ENCODE peak calls at places on chromosomes 3 and 15, in four cellular contexts. One of them, this sample, is unnamed.

GRCh38 chr3:125006190-125006855 is 49.5 kb downstream of the HEG1 start:
- DNase-seq in skeletal muscle cell: no peak
- DNase-seq in activated T-cell treated with anti-CD3 and anti-CD28 coated beads, Interleukin-2, amount 50 U/mL, for 1 hour: no peak
- DNase-seq in NCI-H460: no peak
- DNase-seq in this sample: no peak

GRCh38 chr15:63371297-63371918 is 10.2 kb downstream of the CA12 start:
- DNase-seq in skeletal muscle cell: peak
- DNase-seq in activated T-cell treated with anti-CD3 and anti-CD28 coated beads, Interleukin-2, amount 50 U/mL, for 1 hour: no peak
- DNase-seq in NCI-H460: no peak
- DNase-seq in this sample: no peak

GRCh38 chr3:65170357-65171090 is 482.7 kb upstream of the ADAMTS9 start:
- DNase-seq in skeletal muscle cell: peak
- DNase-seq in activated T-cell treated with anti-CD3 and anti-CD28 coated beads, Interleukin-2, amount 50 U/mL, for 1 hour: no peak
- DNase-seq in NCI-H460: peak
- DNase-seq in this sample: peak

GRCh38 chr3:127886276-127886862 is 28.7 kb upstream of the KBTBD12 start:
- DNase-seq in skeletal muscle cell: no peak
- DNase-seq in activated T-cell treated with anti-CD3 and anti-CD28 coated beads, Interleukin-2, amount 50 U/mL, for 1 hour: no peak
- DNase-seq in NCI-H460: no peak
- DNase-seq in this sample: no peak

GRCh38 chr15:66845266-66845785 is 143.3 kb downstream of the SMAD6 start:
- DNase-seq in activated T-cell treated with anti-CD3 and anti-CD28 coated beads, Interleukin-2, amount 50 U/mL, for 1 hour: no peak
- DNase-seq in skeletal muscle cell: no peak
- DNase-seq in NCI-H460: no peak
- DNase-seq in this sample: peak

GRCh38 chr3:171788546-171789351 is 21.5 kb downstream of the PLD1 start:
- DNase-seq in NCI-H460: peak
- DNase-seq in skeletal muscle cell: peak
- DNase-seq in activated T-cell treated with anti-CD3 and anti-CD28 coated beads, Interleukin-2, amount 50 U/mL, for 1 hour: no peak
- DNase-seq in this sample: no peak

GRCh38 chr3:156218353-156218744 is 98.0 kb downstream of the KCNAB1 start:
- DNase-seq in skeletal muscle cell: peak
- DNase-seq in NCI-H460: no peak
- DNase-seq in activated T-cell treated with anti-CD3 and anti-CD28 coated beads, Interleukin-2, amount 50 U/mL, for 1 hour: no peak
- DNase-seq in this sample: no peak

GRCh38 chr3:180646187-180646790 is 33.0 kb downstream of the CCDC39 start:
- DNase-seq in activated T-cell treated with anti-CD3 and anti-CD28 coated beads, Interleukin-2, amount 50 U/mL, for 1 hour: no peak
- DNase-seq in NCI-H460: no peak
- DNase-seq in skeletal muscle cell: no peak
- DNase-seq in this sample: no peak

GRCh38 chr3:78974181-78974770 is 793.5 kb downstream of the ROBO1 start:
- DNase-seq in skeletal muscle cell: peak
- DNase-seq in NCI-H460: no peak
- DNase-seq in activated T-cell treated with anti-CD3 and anti-CD28 coated beads, Interleukin-2, amount 50 U/mL, for 1 hour: no peak
- DNase-seq in this sample: no peak

GRCh38 chr3:11835028-11835639 is 11.6 kb downstream of the TAMM41 start:
- DNase-seq in activated T-cell treated with anti-CD3 and anti-CD28 coated beads, Interleukin-2, amount 50 U/mL, for 1 hour: no peak
- DNase-seq in skeletal muscle cell: no peak
- DNase-seq in NCI-H460: no peak
- DNase-seq in this sample: no peak

GRCh38 chr15:91289324-91289723 is 189.3 kb downstream of the SV2B start:
- DNase-seq in skeletal muscle cell: no peak
- DNase-seq in activated T-cell treated with anti-CD3 and anti-CD28 coated beads, Interleukin-2, amount 50 U/mL, for 1 hour: no peak
- DNase-seq in NCI-H460: no peak
- DNase-seq in this sample: no peak

GRCh38 chr3:148604270-148605085 is 93.2 kb upstream of the AGTR1 start:
- DNase-seq in NCI-H460: no peak
- DNase-seq in skeletal muscle cell: no peak
- DNase-seq in activated T-cell treated with anti-CD3 and anti-CD28 coated beads, Interleukin-2, amount 50 U/mL, for 1 hour: no peak
- DNase-seq in this sample: no peak

GRCh38 chr3:99330281-99330680 is 308.1 kb upstream of the COL8A1 start:
- DNase-seq in activated T-cell treated with anti-CD3 and anti-CD28 coated beads, Interleukin-2, amount 50 U/mL, for 1 hour: no peak
- DNase-seq in NCI-H460: no peak
- DNase-seq in skeletal muscle cell: no peak
- DNase-seq in this sample: no peak

GRCh38 chr3:38829404-38829803 is 13.4 kb upstream of the SCN10A start:
- DNase-seq in skeletal muscle cell: peak
- DNase-seq in NCI-H460: no peak
- DNase-seq in activated T-cell treated with anti-CD3 and anti-CD28 coated beads, Interleukin-2, amount 50 U/mL, for 1 hour: no peak
- DNase-seq in this sample: no peak

GRCh38 chr15:101325263-101326025 is 30.4 kb upstream of the SNRPA1 start:
- DNase-seq in activated T-cell treated with anti-CD3 and anti-CD28 coated beads, Interleukin-2, amount 50 U/mL, for 1 hour: no peak
- DNase-seq in NCI-H460: no peak
- DNase-seq in skeletal muscle cell: no peak
- DNase-seq in this sample: peak

GRCh38 chr15:34725565-34725964 is 29.2 kb downstream of the GJD2 start:
- DNase-seq in activated T-cell treated with anti-CD3 and anti-CD28 coated beads, Interleukin-2, amount 50 U/mL, for 1 hour: no peak
- DNase-seq in NCI-H460: no peak
- DNase-seq in skeletal muscle cell: peak
- DNase-seq in this sample: no peak

GRCh38 chr15:79115971-79116370 is 25.4 kb upstream of the RASGRF1 start:
- DNase-seq in activated T-cell treated with anti-CD3 and anti-CD28 coated beads, Interleukin-2, amount 50 U/mL, for 1 hour: no peak
- DNase-seq in skeletal muscle cell: no peak
- DNase-seq in NCI-H460: no peak
- DNase-seq in this sample: no peak

GRCh38 chr3:23442598-23443383 is 239.7 kb downstream of the UBE2E2 start:
- DNase-seq in NCI-H460: no peak
- DNase-seq in activated T-cell treated with anti-CD3 and anti-CD28 coated beads, Interleukin-2, amount 50 U/mL, for 1 hour: no peak
- DNase-seq in skeletal muscle cell: peak
- DNase-seq in this sample: no peak

GRCh38 chr3:25572336-25572735 is 92.4 kb downstream of the TOP2B start:
- DNase-seq in skeletal muscle cell: no peak
- DNase-seq in activated T-cell treated with anti-CD3 and anti-CD28 coated beads, Interleukin-2, amount 50 U/mL, for 1 hour: no peak
- DNase-seq in NCI-H460: no peak
- DNase-seq in this sample: no peak

GRCh38 chr15:25838191-25838870 is 24.8 kb downstream of the ATP10A start:
- DNase-seq in skeletal muscle cell: no peak
- DNase-seq in NCI-H460: no peak
- DNase-seq in activated T-cell treated with anti-CD3 and anti-CD28 coated beads, Interleukin-2, amount 50 U/mL, for 1 hour: no peak
- DNase-seq in this sample: no peak

GRCh38 chr3:196624907-196625306 is 14.6 kb upstream of the NRROS start:
- DNase-seq in NCI-H460: no peak
- DNase-seq in activated T-cell treated with anti-CD3 and anti-CD28 coated beads, Interleukin-2, amount 50 U/mL, for 1 hour: no peak
- DNase-seq in skeletal muscle cell: no peak
- DNase-seq in this sample: no peak

GRCh38 chr15:36591534-36592411 is 12.3 kb downstream of the CDIN1 start:
- DNase-seq in skeletal muscle cell: no peak
- DNase-seq in NCI-H460: no peak
- DNase-seq in activated T-cell treated with anti-CD3 and anti-CD28 coated beads, Interleukin-2, amount 50 U/mL, for 1 hour: no peak
- DNase-seq in this sample: no peak

GRCh38 chr15:78203346-78204225 is 30.8 kb downstream of the ACSBG1 start:
- DNase-seq in skeletal muscle cell: no peak
- DNase-seq in activated T-cell treated with anti-CD3 and anti-CD28 coated beads, Interleukin-2, amount 50 U/mL, for 1 hour: no peak
- DNase-seq in NCI-H460: no peak
- DNase-seq in this sample: no peak

This sample was measured in Peyer's patch.